ENCODE peak calls at places on chromosomes 13 and 19, in eight cellular contexts. R is uterus, T is heart left ventricle, B is colonic mucosa, D is mesenchymal stem cell, X is PC-3, Y is cardiac muscle cell, G is fibroblast of lung. W is an unnamed sample. For H3K36me3, the result is how much of the 10 kb centered on the place peaks cover.

GRCh38 chr19:48511800-48512503 is at the start of gene LMTK3:
- DNase-seq in G (peak), T (no peak), B (no peak), Y (peak), R (no peak), D (peak), X (peak), W (peak)

GRCh38 chr19:10639836-10640235 is 14.3 kb upstream of the ILF3 start:
- DNase-seq in R (no peak), Y (no peak), T (no peak), G (no peak), B (no peak), X (no peak), D (no peak), W (no peak)

GRCh38 chr13:49454388-49455015 is 10.4 kb downstream of the SETDB2 start:
- DNase-seq in B (no peak), D (peak), Y (no peak), X (no peak), R (no peak), G (peak), T (no peak), W (no peak)

GRCh38 chr19:32358311-32358710 is 12.9 kb downstream of the ZNF507 start:
- DNase-seq in X (no peak), T (no peak), Y (no peak), G (no peak), R (no peak), B (no peak), D (no peak), W (no peak)

GRCh38 chr19:29260477-29261317 is 47.7 kb upstream of the UQCRFS1 start:
- DNase-seq in T (no peak), B (peak), R (no peak), G (no peak), X (no peak), Y (peak), D (no peak), W (peak)

GRCh38 chr13:41008349-41008980 is 10.7 kb downstream of the ELF1 start:
- DNase-seq in R (no peak), T (no peak), G (peak), B (no peak), X (peak), Y (peak), D (peak), W (no peak)

GRCh38 chr13:47004022-47004421 is 107.2 kb upstream of the HTR2A start:
- DNase-seq in Y (peak), X (peak), T (no peak), D (peak), R (no peak), G (no peak), B (no peak), W (no peak)

GRCh38 chr13:79749985-79750551 is 269.1 kb downstream of the NDFIP2 start:
- DNase-seq in D (peak), R (peak), X (peak), G (peak), Y (peak), T (no peak), B (no peak), W (peak)

GRCh38 chr13:36131215-36131930 is at the start of gene DCLK1:
- DNase-seq in D (peak), G (peak), T (peak), X (no peak), R (peak), B (peak), Y (peak), W (peak)

GRCh38 chr13:73300718-73301425 is 242.1 kb downstream of the KLF5 start:
- DNase-seq in Y (no peak), R (no peak), G (no peak), B (no peak), T (no peak), D (no peak), X (no peak), W (no peak)

GRCh38 chr13:56182598-56182997 is 958.1 kb upstream of the PRR20A start:
- DNase-seq in Y (no peak), T (no peak), X (no peak), B (no peak), R (no peak), G (no peak), D (no peak), W (no peak)

GRCh38 chr13:59088716-59089115 is 1075.0 kb downstream of the DIAPH3 start:
- DNase-seq in D (peak), B (no peak), R (no peak), Y (peak), X (peak), T (no peak), G (peak), W (no peak)

GRCh38 chr19:2380567-2380966 is 20.5 kb downstream of the TMPRSS9 start:
- DNase-seq in D (no peak), B (no peak), X (no peak), T (no peak), R (no peak), G (no peak), Y (no peak), W (no peak)

GRCh38 chr13:20873348-20873747 is 29.2 kb downstream of the XPO4 start:
- DNase-seq in X (peak), R (no peak), B (no peak), Y (peak), G (peak), D (peak), T (no peak), W (no peak)

GRCh38 chr13:95155504-95155903 is 145.7 kb downstream of the ABCC4 start:
- DNase-seq in X (no peak), Y (no peak), B (no peak), G (no peak), T (no peak), D (no peak), R (no peak), W (no peak)

GRCh38 chr19:31314849-31315620 is 34.2 kb downstream of the TSHZ3 start:
- DNase-seq in R (no peak), D (peak), X (no peak), Y (no peak), T (no peak), B (no peak), G (no peak), W (peak)

GRCh38 chr13:35518337-35518736 is 41.8 kb upstream of the MAB21L1 start:
- DNase-seq in B (no peak), T (no peak), R (no peak), X (no peak), G (no peak), D (no peak), Y (peak), W (no peak)

GRCh38 chr13:109569938-109570711 is 216.3 kb downstream of the IRS2 start:
- DNase-seq in X (no peak), T (no peak), D (no peak), G (no peak), Y (no peak), B (no peak), R (no peak), W (no peak)

GRCh38 chr13:102369303-102369702 is 32.5 kb downstream of the FGF14 start:
- DNase-seq in X (peak), B (no peak), R (no peak), G (peak), T (no peak), Y (no peak), D (peak), W (no peak)

GRCh38 chr13:37194428-37194861 is 89.0 kb upstream of the CSNK1A1L start:
- DNase-seq in Y (peak), X (peak), D (no peak), R (no peak), G (peak), B (no peak), T (no peak), W (no peak)

GRCh38 chr19:55398200-55398947 is 9.2 kb downstream of the UBE2S start:
- DNase-seq in G (no peak), B (no peak), X (no peak), D (no peak), T (no peak), R (no peak), Y (no peak), W (no peak)

GRCh38 chr13:75263741-75264407 is 218.1 kb downstream of the TBC1D4 start:
- DNase-seq in D (peak), B (no peak), Y (peak), X (peak), G (peak), R (no peak), T (no peak), W (no peak)

GRCh38 chr19:34256835-34257558 is 2.6 kb downstream of the GARRE1 start:
- DNase-seq in B (no peak), X (no peak), D (no peak), T (no peak), R (no peak), Y (no peak), G (no peak), W (no peak)
- H3K4me3 ChIP-seq in B (no peak), X (no peak), D (no peak), T (no peak), R (no peak), Y (no peak), G (no peak), W (no peak)

DNA sequence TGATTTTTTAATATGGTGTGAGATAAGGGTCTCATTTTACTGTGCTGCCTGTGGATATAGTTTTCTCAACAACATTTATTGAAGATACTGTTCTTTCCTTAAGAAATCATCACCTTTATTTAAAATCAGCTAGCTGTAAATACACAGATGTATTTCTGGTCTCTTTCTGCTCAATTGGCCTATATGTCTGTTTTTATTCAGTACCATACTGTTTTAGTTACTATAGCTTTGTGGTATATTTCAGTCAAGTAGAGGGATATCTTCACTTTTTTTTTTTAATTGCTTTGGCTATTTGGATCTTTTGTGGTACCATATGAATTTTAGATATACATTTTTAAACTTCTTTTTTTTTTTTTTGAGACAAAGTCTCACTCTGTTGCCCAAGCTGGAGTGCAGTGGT is 16.7 kb upstream of the ZNF714 start:
- DNase-seq in G (no peak), D (no peak), R (no peak), X (no peak), Y (no peak), T (no peak), B (no peak), W (no peak)
- H3K36me3 ChIP-seq in G (under half), D (under half), R (under half), X (under half), Y (under half), T (under half), B (under half), W (under half)

GRCh38 chr13:25928941-25929505 is 122.8 kb downstream of the SHISA2 start:
- DNase-seq in G (no peak), D (peak), T (no peak), B (no peak), R (no peak), X (no peak), Y (no peak), W (no peak)

GRCh38 chr13:25927363-25927762 is 124.5 kb downstream of the SHISA2 start:
- DNase-seq in Y (no peak), D (no peak), B (no peak), T (no peak), G (no peak), R (no peak), X (no peak), W (no peak)

GRCh38 chr13:25929816-25930215 is 122.0 kb downstream of the SHISA2 start:
- DNase-seq in T (no peak), X (no peak), Y (no peak), R (no peak), G (no peak), B (no peak), D (no peak), W (no peak)

GRCh38 chr13:25930655-25931054 is 121.2 kb downstream of the SHISA2 start:
- DNase-seq in X (no peak), Y (no peak), D (no peak), B (no peak), R (no peak), T (no peak), G (no peak), W (no peak)

DNA sequence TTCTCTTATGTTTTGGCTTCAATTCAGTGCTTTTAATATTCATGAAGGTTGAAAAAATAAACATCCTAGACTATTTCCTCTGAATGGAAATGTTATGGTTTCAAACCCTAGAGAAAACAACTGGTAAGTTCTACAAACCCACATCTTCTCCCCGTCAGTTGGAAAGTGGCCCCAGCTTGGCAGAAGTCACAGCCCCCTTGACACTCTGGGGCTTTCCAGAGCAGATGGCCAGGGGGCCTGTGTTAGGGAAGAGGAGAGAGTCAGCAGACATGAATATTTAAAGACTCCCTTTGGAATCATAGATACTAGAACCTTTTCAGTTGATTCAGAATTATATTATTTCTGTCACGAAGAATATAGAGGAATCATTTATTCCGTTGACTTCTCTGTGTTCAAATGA is 123.8 kb downstream of the SHISA2 start:
- DNase-seq in T (no peak), D (no peak), R (no peak), X (no peak), Y (no peak), G (peak), B (no peak), W (no peak)
- H3K4me3 ChIP-seq in T (no peak), D (no peak), R (no peak), X (no peak), Y (no peak), G (no peak), B (no peak), W (no peak)

DNA sequence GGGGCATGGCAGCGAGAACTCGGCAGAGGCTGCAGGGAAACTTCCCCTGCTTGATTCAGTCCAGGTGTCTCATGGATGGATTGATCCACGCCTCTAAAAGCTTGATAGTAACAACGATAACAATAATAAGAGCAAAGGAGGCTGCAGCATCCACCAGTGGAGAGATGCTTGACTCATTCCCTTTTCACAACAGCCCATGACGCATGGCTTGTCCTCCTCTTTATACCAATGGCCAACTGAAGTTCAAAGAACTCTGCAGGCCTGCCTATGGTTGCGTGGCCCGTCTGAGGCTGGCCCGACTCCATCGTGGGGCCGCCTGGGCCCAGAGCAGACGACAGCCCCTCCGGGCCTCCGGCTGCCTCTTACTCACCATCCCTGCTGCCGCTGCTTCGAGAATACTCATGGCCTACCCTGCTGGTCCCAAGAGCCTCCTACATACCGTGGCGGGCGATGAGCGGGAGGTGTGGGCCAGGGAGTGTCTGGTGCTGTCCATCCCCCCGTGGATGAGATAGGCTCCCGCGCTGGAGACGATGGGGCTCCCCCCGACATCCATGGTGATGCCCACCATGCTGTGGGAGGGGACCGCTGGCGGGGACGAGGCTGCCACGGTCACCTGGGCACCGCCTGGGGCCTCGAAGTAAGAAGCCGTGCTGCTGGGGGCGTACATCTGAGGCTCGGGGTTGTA is 61.7 kb upstream of the RANBP3 start:
- DNase-seq in D (no peak), X (no peak), Y (no peak), R (no peak), B (no peak), T (peak), G (no peak), W (peak)
- H3K36me3 ChIP-seq in D (under half), X (under half), Y (under half), R (under half), B (under half), T (under half), G (under half), W (under half)

GRCh38 chr19:11856568-11857264 is 8.2 kb downstream of the ZNF439 start:
- DNase-seq in T (no peak), B (peak), R (no peak), X (no peak), Y (no peak), D (no peak), G (no peak), W (no peak)

GRCh38 chr19:11861301-11861700 is 12.8 kb downstream of the ZNF439 start:
- DNase-seq in B (no peak), Y (no peak), D (no peak), G (no peak), T (no peak), R (no peak), X (no peak), W (no peak)

DNA sequence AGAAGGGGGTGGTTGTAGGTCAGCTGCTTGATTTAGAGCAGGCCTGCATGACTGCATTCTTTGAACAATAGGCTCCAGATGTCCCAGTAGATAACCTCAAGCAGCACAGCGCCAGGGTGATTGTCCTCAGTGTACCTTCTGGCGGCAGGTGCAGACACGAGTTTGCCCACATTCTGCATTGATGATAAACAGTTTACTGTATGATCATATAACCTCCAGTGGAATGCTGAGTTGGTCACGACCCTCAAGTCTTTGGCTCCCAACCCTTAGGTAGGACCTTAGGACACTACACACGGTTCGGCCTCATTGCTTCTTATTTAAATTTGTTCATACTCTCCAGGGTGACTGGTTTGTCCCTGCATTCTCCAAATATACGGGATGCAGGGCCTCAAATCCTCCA is 12.2 kb downstream of the ZNF439 start:
- DNase-seq in G (no peak), Y (no peak), X (no peak), R (no peak), T (no peak), D (no peak), B (no peak), W (no peak)
- H3K4me3 ChIP-seq in G (no peak), Y (no peak), X (no peak), R (no peak), T (no peak), D (no peak), B (no peak), W (no peak)

GRCh38 chr13:27432612-27433210 is 8.3 kb downstream of the GTF3A start:
- DNase-seq in G (no peak), X (no peak), B (no peak), R (no peak), D (no peak), Y (no peak), T (no peak), W (no peak)
- H3K36me3 ChIP-seq in G (under half), X (half or more), B (under half), R (under half), D (under half), Y (under half), T (half or more), W (under half)

GRCh38 chr19:11963566-11964355 is 1.1 kb upstream of the ZNF763 start:
- DNase-seq in R (peak), X (peak), T (peak), D (peak), B (peak), G (peak), Y (peak), W (peak)

GRCh38 chr19:11970174-11970573 is 5.3 kb downstream of the ZNF763 start:
- DNase-seq in G (no peak), R (no peak), D (no peak), T (no peak), X (no peak), Y (no peak), B (no peak), W (no peak)

GRCh38 chr19:11964858-11965645 is at the start of gene ZNF763:
- DNase-seq in G (peak), D (peak), X (peak), T (peak), B (peak), R (peak), Y (peak), W (peak)

DNA sequence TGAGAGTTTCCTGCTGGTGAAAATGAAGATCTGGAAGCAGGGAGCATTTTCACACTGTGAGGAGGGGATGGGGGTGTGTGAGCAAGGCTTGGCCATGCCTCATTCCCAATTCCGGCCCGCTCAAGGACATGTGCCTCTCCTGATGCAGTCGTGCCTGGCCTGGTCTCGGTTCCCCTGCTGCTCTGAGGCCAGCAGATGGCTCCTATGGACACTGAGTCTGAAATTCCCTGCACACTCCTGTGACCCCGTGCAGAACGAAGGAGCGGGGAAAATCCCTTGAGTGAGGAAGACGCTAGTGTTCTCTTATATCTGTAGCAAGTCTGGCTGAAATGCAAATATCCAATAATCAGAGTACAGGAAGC is 363 bp upstream of the ZNF763 start:
- DNase-seq in X (no peak), Y (no peak), R (no peak), G (no peak), D (no peak), T (peak), B (no peak), W (peak)
- H3K4me3 ChIP-seq in X (peak), Y (peak), R (peak), G (peak), D (no peak), T (no peak), B (peak), W (no peak)

DNA sequence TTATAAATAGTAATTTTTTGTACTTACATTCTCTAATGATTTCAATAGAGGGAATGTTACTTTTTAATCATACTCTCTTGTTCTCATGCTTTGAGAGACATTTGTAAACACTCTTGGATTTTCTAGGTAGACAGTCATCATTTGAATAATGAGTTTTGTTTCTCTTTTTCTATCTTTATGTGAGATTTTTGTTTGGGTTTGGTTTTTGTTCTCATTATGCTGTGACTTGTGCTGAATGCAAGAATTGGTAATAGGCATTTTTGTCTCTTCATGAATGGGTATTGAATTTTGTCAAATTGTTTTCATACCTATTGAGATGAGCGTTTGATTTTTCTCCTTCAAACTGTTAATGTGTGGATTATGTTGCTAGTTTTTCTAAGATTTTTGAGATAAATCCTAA is 56.8 kb upstream of the GPR183 start:
- DNase-seq in Y (no peak), G (no peak), X (no peak), B (no peak), R (no peak), D (no peak), T (no peak), W (no peak)
- H3K36me3 ChIP-seq in Y (under half), G (under half), X (under half), B (under half), R (under half), D (under half), T (under half), W (under half)

GRCh38 chr19:7682175-7682855 is 1.7 kb downstream of the TRAPPC5 start:
- DNase-seq in X (no peak), B (no peak), T (no peak), Y (no peak), D (no peak), G (no peak), R (no peak), W (peak)
- H3K4me3 ChIP-seq in X (peak), B (peak), T (no peak), Y (no peak), D (no peak), G (peak), R (peak), W (no peak)